ENCODE peak calls at places on chromosome 18, in eight cellular contexts. W is cardiac muscle cell, Z is fibroblast of mammary gland, H is GM23338, A is lower lobe of right lung, C is stomach, D is left ventricle myocardium inferior, O is uterus. T is an unnamed sample.

GRCh38 chr18:422966-423365 is 77.5 kb downstream of the COLEC12 start:
- DNase-seq in W (no peak), Z (no peak), H (no peak), A (no peak), C (no peak), D (no peak), O (no peak), T (no peak)

GRCh38 chr18:61931654-61932379 is 39.0 kb upstream of the RNF152 start:
- DNase-seq in W (no peak), Z (no peak), H (no peak), A (no peak), C (no peak), D (no peak), O (no peak), T (no peak)

GRCh38 chr18:36509646-36510197 is 212.2 kb downstream of the FHOD3 start:
- DNase-seq in W (no peak), Z (no peak), H (no peak), A (no peak), C (no peak), D (no peak), O (no peak), T (no peak)

GRCh38 chr18:2997846-2998599 is 14.9 kb downstream of the LPIN2 start:
- DNase-seq in W (no peak), Z (no peak), H (no peak), A (no peak), C (peak), D (no peak), O (no peak), T (no peak)

GRCh38 chr18:80140455-80140985 is 31.5 kb downstream of the ADNP2 start:
- DNase-seq in W (no peak), Z (no peak), H (no peak), A (no peak), C (no peak), D (no peak), O (no peak), T (no peak)

GRCh38 chr18:3332376-3332775 is 70.4 kb downstream of the MYL12B start:
- DNase-seq in W (peak), Z (peak), H (no peak), A (no peak), C (no peak), D (no peak), O (no peak), T (peak)

GRCh38 chr18:48293954-48294893 is 115.0 kb downstream of the ZBTB7C start:
- DNase-seq in W (no peak), Z (no peak), H (no peak), A (no peak), C (no peak), D (no peak), O (no peak), T (no peak)

GRCh38 chr18:70195014-70195614 is 10.4 kb downstream of the RTTN start:
- DNase-seq in W (no peak), Z (no peak), H (no peak), A (no peak), C (no peak), D (no peak), O (no peak), T (no peak)

GRCh38 chr18:26524952-26525351 is 23.4 kb downstream of the KCTD1 start:
- DNase-seq in W (no peak), Z (no peak), H (no peak), A (no peak), C (no peak), D (no peak), O (no peak), T (no peak)

GRCh38 chr18:23943104-23943503 is 71.5 kb upstream of the TTC39C start:
- DNase-seq in W (no peak), Z (no peak), H (no peak), A (no peak), C (no peak), D (no peak), O (no peak), T (no peak)

GRCh38 chr18:31876707-31877106 is 66.2 kb downstream of the TRAPPC8 start:
- DNase-seq in W (no peak), Z (no peak), H (no peak), A (no peak), C (no peak), D (no peak), O (no peak), T (no peak)

GRCh38 chr18:35610089-35610488 is 28.5 kb downstream of the GALNT1 start:
- DNase-seq in W (no peak), Z (no peak), H (peak), A (no peak), C (no peak), D (no peak), O (no peak), T (no peak)

GRCh38 chr18:23087352-23087751 is 47.9 kb upstream of the CABLES1 start:
- DNase-seq in W (no peak), Z (no peak), H (no peak), A (no peak), C (no peak), D (no peak), O (no peak), T (no peak)

GRCh38 chr18:47215554-47216138 is 35.8 kb downstream of the SKOR2 start:
- DNase-seq in W (peak), Z (peak), H (peak), A (no peak), C (no peak), D (no peak), O (no peak), T (peak)

GRCh38 chr18:48944634-48945033 is 6.1 kb downstream of the SMAD7 start:
- DNase-seq in W (peak), Z (no peak), H (no peak), A (no peak), C (no peak), D (no peak), O (no peak), T (no peak)

GRCh38 chr18:40313030-40313642 is 1641.9 kb upstream of the PIK3C3 start:
- DNase-seq in W (no peak), Z (peak), H (no peak), A (no peak), C (no peak), D (no peak), O (no peak), T (no peak)

GRCh38 chr18:35495821-35496368 is 1.9 kb downstream of the INO80C start:
- DNase-seq in W (no peak), Z (no peak), H (no peak), A (no peak), C (no peak), D (no peak), O (no peak), T (peak)

GRCh38 chr18:9403795-9404564 is 69.4 kb downstream of the TWSG1 start:
- DNase-seq in W (no peak), Z (peak), H (peak), A (no peak), C (no peak), D (peak), O (no peak), T (peak)

GRCh38 chr18:28823506-28824182 is 646.7 kb upstream of the CDH2 start:
- DNase-seq in W (peak), Z (peak), H (no peak), A (no peak), C (no peak), D (no peak), O (no peak), T (no peak)

GRCh38 chr18:63002305-63002704 is 287.0 kb downstream of the PHLPP1 start:
- DNase-seq in W (no peak), Z (no peak), H (no peak), A (no peak), C (no peak), D (no peak), O (no peak), T (no peak)

GRCh38 chr18:79940126-79940813 is 11.2 kb downstream of the SLC66A2 start:
- DNase-seq in W (no peak), Z (no peak), H (no peak), A (peak), C (peak), D (no peak), O (no peak), T (no peak)

GRCh38 chr18:43161528-43161927 is 46.0 kb upstream of the RIT2 start:
- DNase-seq in W (peak), Z (peak), H (no peak), A (no peak), C (no peak), D (no peak), O (no peak), T (no peak)

GRCh38 chr18:2883137-2883671 is 36.4 kb downstream of the EMILIN2 start:
- DNase-seq in W (peak), Z (no peak), H (no peak), A (no peak), C (no peak), D (no peak), O (peak), T (no peak)

GRCh38 chr18:43605224-43605623 is 327.9 kb upstream of the SYT4 start:
- DNase-seq in W (no peak), Z (peak), H (no peak), A (no peak), C (no peak), D (no peak), O (no peak), T (no peak)

GRCh38 chr18:7871560-7872456 is 304.7 kb downstream of the PTPRM start:
- DNase-seq in W (peak), Z (peak), H (no peak), A (no peak), C (no peak), D (no peak), O (no peak), T (peak)

GRCh38 chr18:36284671-36285295 is 12.7 kb upstream of the FHOD3 start:
- DNase-seq in W (peak), Z (peak), H (peak), A (no peak), C (no peak), D (no peak), O (peak), T (peak)

DNA sequence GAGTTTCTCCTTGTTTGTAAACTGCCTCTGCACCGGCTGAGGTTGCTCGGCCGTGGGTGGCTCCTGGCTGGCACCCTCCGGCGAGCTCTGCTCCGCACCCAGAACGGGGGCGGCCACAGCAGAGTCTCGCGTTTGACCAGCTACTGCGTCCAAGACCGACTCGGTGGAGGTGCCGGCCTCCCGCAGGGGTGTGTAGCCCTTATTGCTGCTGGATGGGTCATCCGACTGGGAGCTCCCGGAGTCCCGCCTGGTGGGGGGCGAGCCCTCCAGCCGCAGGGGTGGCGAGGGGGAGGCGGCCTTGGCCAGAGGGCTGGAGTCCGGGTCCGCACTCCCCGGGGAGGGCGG is 5.1 kb downstream of the TMEM200C start:
- DNase-seq in W (no peak), Z (no peak), H (peak), A (peak), C (no peak), D (no peak), O (no peak), T (no peak)
- H3K4me3 ChIP-seq in W (peak), Z (no peak), H (peak), A (peak), C (peak), D (peak), O (peak), T (no peak)

GRCh38 chr18:12092398-12093229 is 1.0 kb upstream of the ANKRD62 start:
- DNase-seq in W (no peak), Z (no peak), H (peak), A (no peak), C (no peak), D (no peak), O (no peak), T (no peak)
- H3K4me3 ChIP-seq in W (no peak), Z (no peak), H (no peak), A (no peak), C (no peak), D (no peak), O (no peak), T (no peak)

GRCh38 chr18:13611616-13612110 is 114.7 kb downstream of the FAM210A start:
- DNase-seq in W (peak), Z (peak), H (peak), A (no peak), C (no peak), D (peak), O (no peak), T (peak)
- H3K4me3 ChIP-seq in W (no peak), Z (no peak), H (no peak), A (peak), C (peak), D (peak), O (peak), T (peak)

GRCh38 chr18:45412577-45412976 is 202.7 kb upstream of the SLC14A2 start:
- DNase-seq in W (no peak), Z (peak), H (no peak), A (no peak), C (no peak), D (no peak), O (no peak), T (no peak)

GRCh38 chr18:45415614-45416013 is 199.7 kb upstream of the SLC14A2 start:
- DNase-seq in W (no peak), Z (no peak), H (peak), A (no peak), C (no peak), D (no peak), O (no peak), T (no peak)

GRCh38 chr18:45417392-45417791 is 197.9 kb upstream of the SLC14A2 start:
- DNase-seq in W (no peak), Z (no peak), H (no peak), A (no peak), C (no peak), D (no peak), O (no peak), T (no peak)

GRCh38 chr18:45413180-45413836 is 202.0 kb upstream of the SLC14A2 start:
- DNase-seq in W (peak), Z (peak), H (no peak), A (no peak), C (no peak), D (no peak), O (no peak), T (peak)

DNA sequence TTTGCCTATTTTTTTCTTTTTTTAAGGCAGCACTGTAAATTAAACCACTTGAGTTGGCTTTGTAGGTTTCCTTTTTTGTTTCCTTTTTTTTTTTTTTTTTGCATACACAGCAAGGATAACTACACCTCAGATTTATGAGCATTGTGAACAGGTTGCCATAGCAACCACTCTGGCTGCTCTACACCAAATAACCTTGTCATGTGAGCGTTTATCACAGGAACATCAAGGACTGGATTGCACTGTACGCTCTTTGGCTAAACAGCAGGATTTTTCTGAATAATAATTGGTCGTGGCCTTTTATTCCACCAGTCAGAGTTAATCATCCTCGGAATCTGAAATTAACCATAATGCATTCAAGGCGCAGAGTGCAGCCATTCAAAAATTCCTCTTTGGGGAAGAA is 199.1 kb upstream of the SLC14A2 start:
- DNase-seq in W (no peak), Z (peak), H (peak), A (no peak), C (no peak), D (no peak), O (peak), T (peak)
- H3K4me3 ChIP-seq in W (no peak), Z (no peak), H (peak), A (no peak), C (no peak), D (no peak), O (no peak), T (no peak)

DNA sequence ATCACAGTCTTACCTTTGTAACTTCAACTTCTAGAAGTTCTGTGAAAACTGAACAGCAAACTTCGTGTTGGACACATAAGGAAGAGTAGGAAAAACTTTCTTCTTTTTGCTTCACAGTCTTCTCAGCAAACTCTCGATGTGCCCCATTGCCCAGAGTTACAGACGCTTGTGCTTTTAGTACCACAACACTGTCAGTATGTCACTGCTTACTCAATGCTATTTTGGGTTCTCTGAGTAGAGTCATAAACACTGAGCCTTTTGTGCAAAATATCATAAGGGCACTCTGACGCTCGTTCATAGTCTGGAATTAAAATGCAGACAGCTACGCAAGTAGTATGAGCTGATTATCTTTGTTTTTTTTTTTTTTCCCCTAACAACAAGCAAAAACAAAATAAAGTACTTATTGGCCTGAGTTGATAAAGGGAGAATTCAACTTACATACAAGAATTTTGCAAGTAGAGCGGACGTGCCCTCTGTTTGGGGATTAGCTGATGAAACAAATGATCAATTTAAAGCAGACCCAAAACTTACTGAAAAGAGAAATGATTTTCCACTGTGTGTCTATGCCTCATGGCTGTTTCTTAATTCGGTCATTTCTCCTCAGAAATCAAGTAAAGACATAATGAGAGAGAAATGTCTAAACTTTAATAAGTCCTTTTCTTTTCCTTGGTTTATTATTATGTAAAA is at the start of gene CDH19:
- DNase-seq in W (peak), Z (no peak), H (no peak), A (no peak), C (no peak), D (no peak), O (no peak), T (no peak)
- H3K4me3 ChIP-seq in W (no peak), Z (no peak), H (no peak), A (no peak), C (no peak), D (peak), O (no peak), T (no peak)

DNA sequence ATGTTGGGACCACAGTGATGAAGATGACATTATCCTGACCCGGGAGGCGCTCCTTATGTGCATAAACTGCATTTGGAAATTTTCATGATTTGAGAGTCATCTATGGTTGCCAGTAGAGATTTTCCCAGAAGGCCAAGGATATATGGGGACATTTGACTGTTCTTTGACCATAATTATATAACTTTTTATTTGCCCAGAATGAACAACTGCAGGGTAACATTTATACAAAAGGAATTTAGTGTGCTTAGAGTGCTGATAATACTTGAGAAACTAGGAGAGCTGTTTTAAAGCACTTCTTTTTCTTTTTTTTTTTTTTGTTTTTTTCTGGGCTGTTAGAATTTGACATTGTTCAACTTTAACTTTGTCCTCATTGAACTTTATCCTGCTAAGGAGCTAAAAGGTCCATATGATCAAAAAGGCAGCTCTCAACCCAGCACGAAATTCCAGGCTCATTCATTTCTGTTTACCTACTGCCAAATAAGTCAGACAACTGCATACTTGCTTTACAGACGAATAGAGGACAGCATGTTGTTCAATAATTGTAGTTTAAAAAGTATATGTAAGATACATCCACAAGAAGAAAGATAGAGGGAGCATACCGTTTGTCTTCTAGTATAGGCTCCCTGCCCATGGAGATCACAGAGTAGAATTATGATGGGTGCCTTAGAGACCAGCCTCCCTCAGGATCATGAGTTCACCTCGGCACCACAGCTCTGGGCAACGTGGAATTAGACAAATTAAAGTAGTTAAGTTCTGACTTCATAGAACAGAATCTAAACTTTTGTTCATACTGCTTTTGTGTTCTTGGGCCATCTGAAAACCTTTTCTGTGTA is 243.0 kb downstream of the NEDD4L start:
- DNase-seq in W (no peak), Z (no peak), H (no peak), A (no peak), C (no peak), D (no peak), O (no peak), T (no peak)
- H3K4me3 ChIP-seq in W (no peak), Z (no peak), H (no peak), A (no peak), C (no peak), D (peak), O (no peak), T (no peak)

GRCh38 chr18:55893948-55894347 is 306.0 kb upstream of the TCF4 start:
- DNase-seq in W (no peak), Z (no peak), H (no peak), A (no peak), C (no peak), D (no peak), O (no peak), T (no peak)
- H3K4me3 ChIP-seq in W (peak), Z (no peak), H (peak), A (no peak), C (no peak), D (no peak), O (no peak), T (peak)

DNA sequence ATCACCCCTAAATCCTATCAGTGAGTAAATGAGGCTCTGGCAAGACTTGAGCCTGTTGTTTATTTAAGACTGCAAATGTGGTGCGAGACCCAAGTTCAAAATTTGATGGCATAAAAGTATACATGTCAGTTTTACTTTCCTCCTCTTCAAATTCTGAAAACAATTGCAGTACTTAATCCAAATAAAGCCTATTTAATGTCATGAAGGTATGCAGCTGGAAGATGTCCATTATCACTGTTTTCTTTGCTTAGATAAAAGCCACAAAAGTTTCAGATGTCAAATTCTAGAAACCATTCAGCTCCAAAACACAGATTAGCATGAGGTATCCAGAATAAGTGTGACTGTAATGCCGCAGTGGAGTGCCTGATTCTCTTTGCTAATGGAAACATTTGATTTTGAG is 3.4 kb downstream of the APCDD1 start:
- DNase-seq in W (no peak), Z (no peak), H (no peak), A (no peak), C (no peak), D (no peak), O (no peak), T (no peak)
- H3K4me3 ChIP-seq in W (no peak), Z (no peak), H (no peak), A (no peak), C (peak), D (peak), O (no peak), T (no peak)

T was measured in fibroblast of villous mesenchyme.